ENCODE peak calls at places on chromosomes 1 and 21, in eight cellular contexts. S is GM23338; C is tibial artery; T is CD4-positive, alpha-beta T cell; E is AG04450; X is mucosa of descending colon; U is WTC11; Z is A673. J is an unnamed sample.

GRCh38 chr21:35476616-35477395 is 427.7 kb upstream of the RUNX1 start:
- DNase-seq in S (no peak), C (no peak), T (no peak), E (peak), X (no peak), U (no peak), Z (no peak), J (no peak)

GRCh38 chr1:53328009-53328489 is at the start of gene LRP8:
- DNase-seq in S (peak), C (peak), T (peak), E (peak), X (peak), U (peak), Z (peak), J (no peak)

GRCh38 chr1:8335246-8335645 is 17.3 kb downstream of the SLC45A1 start:
- DNase-seq in S (no peak), C (no peak), T (no peak), E (no peak), X (no peak), U (no peak), Z (no peak), J (no peak)

GRCh38 chr1:11925938-11926292 is 312 bp downstream of the KIAA2013 start:
- DNase-seq in S (no peak), C (no peak), T (no peak), E (no peak), X (peak), U (peak), Z (no peak), J (no peak)

GRCh38 chr21:33069994-33070811 is at the start of gene OLIG1:
- DNase-seq in S (peak), C (no peak), T (no peak), E (no peak), X (no peak), U (peak), Z (peak), J (no peak)

GRCh38 chr1:109655624-109656519 is at the start of gene GSTM4:
- DNase-seq in S (peak), C (peak), T (peak), E (no peak), X (peak), U (peak), Z (peak), J (no peak)

GRCh38 chr21:25171438-25171837 is 435.8 kb downstream of the MRPL39 start:
- DNase-seq in S (no peak), C (no peak), T (no peak), E (no peak), X (no peak), U (no peak), Z (peak), J (no peak)

GRCh38 chr1:199242162-199242561 is 603.3 kb downstream of the PTPRC start:
- DNase-seq in S (no peak), C (no peak), T (no peak), E (no peak), X (no peak), U (no peak), Z (peak), J (no peak)

GRCh38 chr1:2929335-2929734 is 91.9 kb upstream of the ACTRT2 start:
- DNase-seq in S (no peak), C (no peak), T (no peak), E (no peak), X (no peak), U (no peak), Z (no peak), J (no peak)

GRCh38 chr1:116372186-116372585 is 858 bp upstream of the ATP1A1 start:
- DNase-seq in S (peak), C (no peak), T (no peak), E (no peak), X (no peak), U (peak), Z (no peak), J (no peak)

GRCh38 chr1:55896210-55896609 is 681.0 kb upstream of the USP24 start:
- DNase-seq in S (no peak), C (no peak), T (no peak), E (no peak), X (no peak), U (no peak), Z (no peak), J (no peak)

GRCh38 chr1:228308628-228309547 is 97.7 kb downstream of the TRIM11 start:
- DNase-seq in S (peak), C (no peak), T (no peak), E (no peak), X (no peak), U (no peak), Z (no peak), J (no peak)

GRCh38 chr1:53578358-53578757 is 119.2 kb downstream of the DMRTB1 start:
- DNase-seq in S (no peak), C (no peak), T (no peak), E (no peak), X (no peak), U (no peak), Z (no peak), J (no peak)

GRCh38 chr21:36909901-36910561 is 56.4 kb downstream of the HLCS start:
- DNase-seq in S (no peak), C (no peak), T (no peak), E (peak), X (no peak), U (no peak), Z (peak), J (peak)

GRCh38 chr1:65297686-65298085 is 11.7 kb upstream of the DNAJC6 start:
- DNase-seq in S (no peak), C (no peak), T (no peak), E (no peak), X (no peak), U (no peak), Z (no peak), J (no peak)

GRCh38 chr1:54003249-54003646 is 14.7 kb downstream of the LDLRAD1 start:
- DNase-seq in S (no peak), C (peak), T (no peak), E (no peak), X (no peak), U (no peak), Z (no peak), J (no peak)

GRCh38 chr1:180534199-180534598 is 24.6 kb upstream of the OVAAL start:
- DNase-seq in S (no peak), C (no peak), T (no peak), E (no peak), X (no peak), U (no peak), Z (no peak), J (no peak)

GRCh38 chr1:178241057-178241456 is 147.2 kb downstream of the RASAL2 start:
- DNase-seq in S (no peak), C (no peak), T (no peak), E (peak), X (no peak), U (no peak), Z (no peak), J (no peak)

GRCh38 chr1:76690784-76691183 is 176.5 kb upstream of the ST6GALNAC5 start:
- DNase-seq in S (no peak), C (no peak), T (no peak), E (no peak), X (no peak), U (no peak), Z (no peak), J (no peak)

GRCh38 chr1:1144843-1145546 is 28.7 kb upstream of the TTLL10 start:
- DNase-seq in S (no peak), C (no peak), T (no peak), E (no peak), X (peak), U (no peak), Z (no peak), J (no peak)

GRCh38 chr1:68496680-68497357 is at the start of gene DEPDC1:
- DNase-seq in S (peak), C (peak), T (peak), E (peak), X (peak), U (peak), Z (peak), J (peak)

GRCh38 chr1:206713070-206713469 is 28.4 kb downstream of the MAPKAPK2 start:
- DNase-seq in S (no peak), C (no peak), T (no peak), E (no peak), X (no peak), U (no peak), Z (no peak), J (no peak)

GRCh38 chr1:147486876-147487656 is 54.2 kb upstream of the BCL9 start:
- DNase-seq in S (no peak), C (no peak), T (no peak), E (no peak), X (no peak), U (no peak), Z (no peak), J (no peak)

GRCh38 chr21:37757631-37758376 is 158.5 kb downstream of the KCNJ6 start:
- DNase-seq in S (no peak), C (no peak), T (no peak), E (no peak), X (no peak), U (no peak), Z (no peak), J (no peak)

GRCh38 chr1:168085401-168085872 is 51.3 kb downstream of the GPR161 start:
- DNase-seq in S (no peak), C (peak), T (no peak), E (no peak), X (no peak), U (no peak), Z (no peak), J (no peak)

GRCh38 chr1:169696273-169697100 is 14.9 kb downstream of the SELL start:
- DNase-seq in S (no peak), C (no peak), T (no peak), E (no peak), X (no peak), U (no peak), Z (no peak), J (no peak)

GRCh38 chr1:112002525-112002924 is 13.1 kb upstream of the KCND3 start:
- DNase-seq in S (no peak), C (no peak), T (no peak), E (no peak), X (no peak), U (no peak), Z (no peak), J (no peak)

DNA sequence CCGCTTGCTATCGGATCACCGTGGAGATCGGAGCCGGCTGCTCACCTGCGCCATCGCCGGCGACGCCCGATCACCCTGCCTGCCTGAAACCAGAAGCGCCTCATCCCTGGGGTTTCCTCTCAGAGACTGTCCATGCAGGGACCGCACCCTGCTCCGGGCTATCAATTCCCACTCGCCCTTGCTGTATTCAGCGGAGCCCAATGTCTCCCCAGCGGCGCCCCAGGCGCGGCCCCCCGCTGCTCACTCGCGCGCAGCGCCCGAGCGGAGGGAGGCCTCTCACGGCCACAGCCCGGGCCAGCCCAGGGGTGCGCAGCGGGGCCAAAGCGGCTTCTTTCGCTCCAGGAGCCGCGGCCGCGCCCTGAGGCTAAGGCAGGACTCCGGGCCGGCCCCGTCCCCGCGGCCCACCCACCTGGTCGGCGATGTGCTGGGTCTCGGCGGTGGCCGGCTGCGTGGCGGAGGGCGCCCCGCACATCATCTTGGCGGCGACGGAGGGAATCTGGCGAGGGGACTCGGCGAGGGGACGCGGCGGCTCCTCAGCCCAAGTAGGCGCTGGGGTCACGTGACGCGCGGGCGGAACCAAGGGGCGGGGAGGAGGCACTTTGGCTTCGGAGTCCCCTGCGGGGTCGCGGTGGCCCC is at the start of gene CSTB:
- DNase-seq in S (peak), C (peak), T (peak), E (no peak), X (peak), U (peak), Z (peak), J (no peak)
- TF ChIP-seq CTCF in S (no peak), C (no peak), T (no peak), E (no peak), X (no peak), U (no peak), Z (no peak), J (no peak)

GRCh38 chr1:48182441-48182840 is 40.1 kb upstream of the SLC5A9 start:
- DNase-seq in S (no peak), C (no peak), T (no peak), E (no peak), X (no peak), U (no peak), Z (no peak), J (no peak)

GRCh38 chr1:48175116-48175515 is 47.4 kb upstream of the SLC5A9 start:
- DNase-seq in S (no peak), C (no peak), T (no peak), E (no peak), X (no peak), U (no peak), Z (no peak), J (no peak)

GRCh38 chr1:48177257-48177656 is 45.3 kb upstream of the SLC5A9 start:
- DNase-seq in S (peak), C (no peak), T (no peak), E (no peak), X (no peak), U (no peak), Z (no peak), J (no peak)
- TF ChIP-seq CTCF in S (no peak), C (no peak), T (no peak), E (no peak), X (no peak), U (no peak), Z (no peak), J (no peak)

GRCh38 chr1:26695417-26696190 is at the start of gene ARID1A:
- DNase-seq in S (peak), C (peak), T (peak), E (peak), X (peak), U (peak), Z (peak), J (peak)
- TF ChIP-seq CTCF in S (no peak), C (no peak), T (no peak), E (peak), X (no peak), U (no peak), Z (no peak), J (no peak)

GRCh38 chr1:223708651-223709268 is 3.6 kb upstream of the CAPN2 start:
- DNase-seq in S (no peak), C (no peak), T (no peak), E (no peak), X (no peak), U (no peak), Z (no peak), J (no peak)

GRCh38 chr1:223708001-223708359 is 4.4 kb upstream of the CAPN2 start:
- DNase-seq in S (no peak), C (no peak), T (no peak), E (no peak), X (no peak), U (no peak), Z (no peak), J (no peak)

GRCh38 chr1:223711173-223711572 is 1.2 kb upstream of the CAPN2 start:
- DNase-seq in S (no peak), C (no peak), T (no peak), E (no peak), X (no peak), U (no peak), Z (peak), J (no peak)

GRCh38 chr1:223710179-223711133 is 1.9 kb upstream of the CAPN2 start:
- DNase-seq in S (no peak), C (no peak), T (no peak), E (no peak), X (no peak), U (no peak), Z (no peak), J (no peak)

GRCh38 chr1:223709598-223709997 is 2.7 kb upstream of the CAPN2 start:
- DNase-seq in S (no peak), C (no peak), T (no peak), E (no peak), X (no peak), U (no peak), Z (peak), J (no peak)
- TF ChIP-seq CTCF in S (no peak), C (no peak), T (no peak), E (peak), X (no peak), U (no peak), Z (peak), J (peak)

GRCh38 chr1:161020573-161021167 is at the start of gene F11R:
- DNase-seq in S (peak), C (no peak), T (no peak), E (no peak), X (peak), U (peak), Z (peak), J (no peak)
- TF ChIP-seq CTCF in S (no peak), C (no peak), T (no peak), E (peak), X (no peak), U (no peak), Z (no peak), J (no peak)

DNA sequence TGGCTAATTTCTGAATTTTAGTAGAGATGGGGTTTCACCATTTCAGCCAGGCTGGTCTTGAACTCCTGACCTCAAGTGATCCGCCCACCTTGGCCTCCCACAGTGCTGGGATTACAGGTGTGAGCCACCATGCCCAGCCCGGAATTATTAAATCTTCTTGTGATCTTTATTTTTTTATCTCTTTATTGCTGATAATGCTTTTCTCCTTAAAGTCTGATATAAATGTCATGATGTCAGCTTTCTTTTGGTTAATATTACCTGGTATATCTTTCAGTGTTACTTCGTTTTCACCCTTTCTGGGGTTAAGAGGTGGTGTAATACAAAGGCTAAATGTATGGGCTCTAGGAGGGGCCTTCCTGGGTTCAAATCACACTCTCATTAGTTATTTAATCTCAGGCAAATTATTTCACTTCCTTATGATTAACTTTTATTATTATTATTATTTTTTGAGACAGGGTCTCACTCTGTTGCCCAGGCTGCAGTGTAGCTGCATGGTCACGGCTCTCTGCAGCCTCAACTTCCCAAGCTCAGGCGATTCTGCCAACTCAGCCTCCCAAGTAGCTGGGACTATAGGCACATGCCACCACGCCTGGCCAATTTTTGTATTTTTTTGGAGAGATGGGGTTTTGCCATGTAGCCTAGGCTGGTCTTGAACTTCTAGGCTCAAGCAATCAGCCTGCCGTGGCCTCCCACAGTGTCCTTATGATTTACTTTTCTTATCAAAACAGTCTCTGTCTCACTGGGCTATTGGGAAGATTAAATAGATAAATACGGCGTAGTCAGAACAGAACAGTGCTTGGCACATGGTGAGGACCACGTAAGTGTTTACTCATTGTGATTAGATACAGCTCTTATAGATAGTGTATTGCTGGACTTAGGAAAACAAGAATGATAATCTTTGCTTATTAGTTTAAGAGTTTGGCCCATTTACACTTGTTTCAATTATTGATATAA is 216.5 kb downstream of the URB2 start:
- DNase-seq in S (no peak), C (no peak), T (no peak), E (no peak), X (no peak), U (no peak), Z (no peak), J (no peak)
- TF ChIP-seq CTCF in S (no peak), C (no peak), T (no peak), E (no peak), X (no peak), U (no peak), Z (no peak), J (no peak)

GRCh38 chr1:110765640-110766335 is 91.0 kb upstream of the KCNA3 start:
- DNase-seq in S (peak), C (no peak), T (peak), E (peak), X (no peak), U (no peak), Z (peak), J (peak)
- TF ChIP-seq CTCF in S (peak), C (peak), T (peak), E (peak), X (peak), U (peak), Z (peak), J (peak)

DNA sequence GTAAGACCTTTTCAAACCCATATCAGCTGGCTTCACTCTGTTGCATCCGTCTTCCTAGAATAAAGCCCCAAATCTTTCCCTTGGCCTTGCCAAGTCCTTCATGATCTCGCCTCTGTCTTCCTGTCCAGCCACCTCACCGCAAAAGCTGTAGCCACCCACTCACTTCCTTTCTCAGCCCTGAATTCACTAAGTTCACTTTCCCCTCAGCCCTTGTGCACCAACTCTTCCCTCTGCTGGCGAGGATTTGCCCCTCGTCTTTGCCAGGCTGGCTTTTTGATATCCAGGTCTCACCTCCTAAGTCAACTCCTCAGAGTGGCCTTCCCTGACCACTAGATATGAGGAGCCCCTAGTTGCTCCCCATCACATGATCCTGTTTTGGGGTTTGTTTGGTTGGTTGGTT is 3.9 kb upstream of the COL16A1 start:
- DNase-seq in S (peak), C (no peak), T (no peak), E (no peak), X (no peak), U (no peak), Z (peak), J (no peak)
- TF ChIP-seq CTCF in S (peak), C (no peak), T (no peak), E (peak), X (no peak), U (no peak), Z (peak), J (peak)

J was measured in AG09319.